ENCODE peak calls at places on chromosome 11, in five cellular contexts. N, T, G, U and S are unnamed samples.

GRCh38 chr11:75312346-75312745 is 39.1 kb downstream of the ARRB1 start:
- DNase-seq in N (no peak), T (no peak), G (no peak), U (no peak), S (no peak)

GRCh38 chr11:36411202-36411640 is 98.9 kb downstream of the TRAF6 start:
- DNase-seq in N (no peak), T (no peak), G (no peak), U (no peak), S (no peak)

GRCh38 chr11:134725939-134726639 is 314.0 kb upstream of the B3GAT1 start:
- DNase-seq in N (no peak), T (peak), G (no peak), U (no peak), S (no peak)

GRCh38 chr11:43681543-43681942 is 1.0 kb downstream of the HSD17B12 start:
- DNase-seq in N (peak), T (peak), G (peak), U (peak), S (no peak)

GRCh38 chr11:72621008-72621610 is 53.1 kb downstream of the PDE2A start:
- DNase-seq in N (no peak), T (no peak), G (no peak), U (no peak), S (no peak)

GRCh38 chr11:8593935-8594909 is at the start of gene STK33:
- DNase-seq in N (peak), T (peak), G (no peak), U (peak), S (peak)

GRCh38 chr11:128379587-128380279 is 207.6 kb downstream of the ETS1 start:
- DNase-seq in N (peak), T (no peak), G (no peak), U (no peak), S (no peak)

GRCh38 chr11:122173074-122173450 is 57.0 kb upstream of the BLID start:
- DNase-seq in N (no peak), T (no peak), G (no peak), U (no peak), S (no peak)

GRCh38 chr11:105179542-105180278 is 40.1 kb upstream of the CARD18 start:
- DNase-seq in N (peak), T (no peak), G (no peak), U (no peak), S (no peak)

GRCh38 chr11:35235944-35236666 is 97.1 kb downstream of the CD44 start:
- DNase-seq in N (peak), T (no peak), G (peak), U (peak), S (no peak)

GRCh38 chr11:13364388-13364787 is 86.8 kb downstream of the BMAL1 start:
- DNase-seq in N (peak), T (no peak), G (no peak), U (peak), S (no peak)

GRCh38 chr11:56852131-56852530 is 103.6 kb upstream of the OR9G4 start:
- DNase-seq in N (no peak), T (no peak), G (no peak), U (no peak), S (no peak)

GRCh38 chr11:132058211-132058772 is 687.9 kb downstream of the NTM start:
- DNase-seq in N (peak), T (no peak), G (peak), U (peak), S (no peak)

GRCh38 chr11:89516496-89516895 is 25.3 kb upstream of the NOX4 start:
- DNase-seq in N (peak), T (no peak), G (no peak), U (no peak), S (no peak)

GRCh38 chr11:114195981-114196731 is 100.0 kb upstream of the NNMT start:
- DNase-seq in N (no peak), T (no peak), G (no peak), U (peak), S (peak)

GRCh38 chr11:97502201-97502600 is 1112.4 kb downstream of the JRKL start:
- DNase-seq in N (peak), T (no peak), G (no peak), U (peak), S (no peak)

GRCh38 chr11:36231300-36231699 is 57.9 kb downstream of the COMMD9 start:
- DNase-seq in N (peak), T (no peak), G (peak), U (peak), S (no peak)

GRCh38 chr11:6991227-6991626 is 28.9 kb downstream of the ZNF214 start:
- DNase-seq in N (no peak), T (no peak), G (no peak), U (no peak), S (no peak)

GRCh38 chr11:29612423-29612822 is 404.4 kb downstream of the KCNA4 start:
- DNase-seq in N (no peak), T (no peak), G (peak), U (no peak), S (no peak)

GRCh38 chr11:18243783-18244362 is 4.6 kb downstream of the SAA2 start:
- DNase-seq in N (peak), T (peak), G (peak), U (peak), S (peak)

GRCh38 chr11:133157180-133157579 is 375.1 kb downstream of the OPCML start:
- DNase-seq in N (no peak), T (peak), G (no peak), U (no peak), S (no peak)

GRCh38 chr11:130457909-130458729 is 9.7 kb downstream of the ADAMTS15 start:
- DNase-seq in N (no peak), T (no peak), G (peak), U (no peak), S (no peak)

GRCh38 chr11:10397226-10397987 is 57.7 kb upstream of the AMPD3 start:
- DNase-seq in N (no peak), T (no peak), G (no peak), U (no peak), S (no peak)

GRCh38 chr11:77126861-77127673 is 979 bp upstream of the MYO7A start:
- DNase-seq in N (no peak), T (peak), G (no peak), U (peak), S (peak)

GRCh38 chr11:88819616-88820015 is 246.2 kb downstream of the GRM5 start:
- DNase-seq in N (no peak), T (no peak), G (no peak), U (no peak), S (no peak)

GRCh38 chr11:10838083-10838482 is 19.8 kb downstream of the ZBED5 start:
- DNase-seq in N (no peak), T (no peak), G (no peak), U (no peak), S (no peak)

GRCh38 chr11:27242591-27242990 is 120.4 kb downstream of the CCDC34 start:
- DNase-seq in N (peak), T (no peak), G (peak), U (peak), S (no peak)

GRCh38 chr11:44774131-44774530 is 47.4 kb downstream of the TSPAN18 start:
- DNase-seq in N (no peak), T (no peak), G (peak), U (no peak), S (peak)

GRCh38 chr11:47797633-47798032 is 30.5 kb upstream of the FNBP4 start:
- DNase-seq in N (peak), T (no peak), G (peak), U (peak), S (no peak)

GRCh38 chr11:117836077-117836960 is 11.8 kb upstream of the FXYD2 start:
- DNase-seq in N (no peak), T (no peak), G (no peak), U (no peak), S (no peak)

GRCh38 chr11:122285021-122285420 is 169.0 kb upstream of the BLID start:
- DNase-seq in N (no peak), T (no peak), G (no peak), U (no peak), S (no peak)

GRCh38 chr11:128415539-128415938 is 171.8 kb downstream of the ETS1 start:
- DNase-seq in N (peak), T (no peak), G (no peak), U (no peak), S (no peak)

GRCh38 chr11:113881856-113882255 is 6.5 kb upstream of the USP28 start:
- DNase-seq in N (peak), T (no peak), G (no peak), U (no peak), S (no peak)

GRCh38 chr11:64760759-64761417 is 1.1 kb upstream of the PYGM start:
- DNase-seq in N (no peak), T (no peak), G (no peak), U (no peak), S (no peak)